ENCODE peak calls at places on chromosomes 4 and X, in ten cellular contexts. J is neural progenitor cell; U is mucosa of descending colon; N is cardiac muscle cell; W is lung; I is MM.1S; Y is fibroblast of the aortic adventitia; K is left ventricle myocardium inferior; H is CD8-positive, alpha-beta T cell; L is GM12865. P is an unnamed sample.

GRCh38 chr4:182238355-182238931 is 4.8 kb upstream of the TENM3 start:
- DNase-seq in J (peak), U (no peak), N (no peak), W (no peak), I (no peak), Y (no peak), K (no peak), H (no peak), L (no peak), P (no peak)

GRCh38 chr4:55765070-55765469 is 54.5 kb upstream of the EXOC1L start:
- DNase-seq in J (no peak), U (no peak), N (no peak), W (no peak), I (no peak), Y (no peak), K (no peak), H (no peak), L (no peak), P (no peak)

GRCh38 chrX:148609766-148610698 is 109.6 kb downstream of the AFF2 start:
- DNase-seq in J (peak), U (no peak), N (peak), W (no peak), I (peak), Y (peak), K (no peak), H (no peak), L (peak), P (no peak)

GRCh38 chrX:1904663-1905218 is 289.9 kb downstream of the ASMT start:
- DNase-seq in J (no peak), U (no peak), N (no peak), W (no peak), I (no peak), Y (no peak), K (no peak), H (no peak), L (no peak), P (no peak)

GRCh38 chr4:175252642-175253041 is 334.5 kb downstream of the ADAM29 start:
- DNase-seq in J (no peak), U (no peak), N (no peak), W (no peak), I (no peak), Y (no peak), K (no peak), H (no peak), L (peak), P (no peak)

GRCh38 chrX:78102100-78102499 is 1.9 kb upstream of the PGK1 start:
- DNase-seq in J (no peak), U (no peak), N (no peak), W (no peak), I (no peak), Y (peak), K (no peak), H (no peak), L (no peak), P (no peak)

GRCh38 chr4:4492161-4492847 is 49.5 kb downstream of the STX18 start:
- DNase-seq in J (no peak), U (no peak), N (no peak), W (no peak), I (peak), Y (peak), K (no peak), H (no peak), L (peak), P (no peak)

GRCh38 chrX:153032397-153033118 is 23.7 kb upstream of the PNMA3 start:
- DNase-seq in J (peak), U (peak), N (peak), W (peak), I (peak), Y (peak), K (peak), H (peak), L (peak), P (no peak)

GRCh38 chr4:126740687-126741086 is 892.1 kb upstream of the INTU start:
- DNase-seq in J (no peak), U (no peak), N (no peak), W (no peak), I (no peak), Y (no peak), K (no peak), H (no peak), L (no peak), P (no peak)

GRCh38 chr4:12126476-12126875 is 697.8 kb upstream of the HS3ST1 start:
- DNase-seq in J (no peak), U (no peak), N (no peak), W (no peak), I (no peak), Y (no peak), K (no peak), H (no peak), L (no peak), P (no peak)

GRCh38 chr4:82201303-82201702 is 172.5 kb downstream of the HNRNPD start:
- DNase-seq in J (no peak), U (no peak), N (no peak), W (no peak), I (no peak), Y (peak), K (no peak), H (no peak), L (no peak), P (no peak)

GRCh38 chr4:54683616-54684346 is 26.0 kb downstream of the KIT start:
- DNase-seq in J (peak), U (peak), N (peak), W (no peak), I (peak), Y (peak), K (no peak), H (peak), L (peak), P (no peak)

GRCh38 chrX:105752334-105752733 is 70.0 kb upstream of the NRK start:
- DNase-seq in J (peak), U (no peak), N (no peak), W (no peak), I (peak), Y (no peak), K (no peak), H (no peak), L (no peak), P (peak)

GRCh38 chrX:22389544-22390243 is 117.0 kb downstream of the CBLL2 start:
- DNase-seq in J (no peak), U (no peak), N (no peak), W (no peak), I (no peak), Y (peak), K (no peak), H (no peak), L (no peak), P (peak)

DNA sequence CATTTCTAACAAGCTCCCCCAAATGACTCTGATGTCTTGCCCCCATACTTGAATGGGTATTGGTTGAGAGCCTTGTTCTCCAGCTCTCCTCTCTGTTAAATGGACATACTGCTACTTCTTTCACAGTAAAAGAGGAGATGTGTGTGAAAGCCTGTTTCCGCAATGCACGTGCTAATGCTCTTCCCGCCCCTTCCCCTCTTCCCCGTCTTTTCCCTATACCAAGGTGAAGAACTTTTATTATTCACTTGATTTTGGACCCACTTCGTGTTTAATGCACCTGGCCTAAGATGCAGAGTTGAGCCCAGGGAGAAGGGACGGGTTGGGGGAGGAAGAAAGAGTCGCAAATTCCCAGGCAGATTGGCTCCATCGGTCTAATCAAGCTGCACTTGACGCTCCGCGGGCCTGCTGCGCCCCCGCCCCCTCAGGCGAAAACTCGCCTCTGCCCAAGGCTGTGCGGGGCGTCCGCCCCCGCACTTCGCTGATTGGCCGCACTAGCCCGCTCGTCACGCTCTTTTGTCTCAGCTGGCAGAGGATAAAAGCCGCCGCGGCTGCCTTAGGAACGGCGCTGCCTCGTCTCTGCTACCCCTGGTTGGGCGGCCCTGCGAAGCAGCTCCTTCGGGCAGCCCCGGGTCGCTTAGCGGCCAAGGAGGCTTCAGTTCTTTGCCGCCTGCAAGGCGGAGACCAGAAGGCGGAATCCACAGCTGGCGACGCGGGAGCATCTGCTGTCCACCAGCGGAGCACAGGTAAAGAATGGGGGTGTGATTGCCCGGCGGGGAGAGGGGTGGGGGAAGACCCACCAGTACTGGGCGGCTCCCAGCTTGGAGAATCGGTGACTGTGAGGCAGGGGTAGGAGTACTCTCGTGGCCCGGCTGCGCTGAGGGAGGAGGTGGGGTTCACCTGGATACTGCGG is at the start of gene ZCCHC12:
- DNase-seq in J (peak), U (peak), N (peak), W (no peak), I (peak), Y (peak), K (peak), H (no peak), L (peak), P (no peak)
- H3K4me3 ChIP-seq in J (peak), U (no peak), N (peak), W (no peak), I (peak), Y (peak), K (peak), H (peak), L (no peak), P (peak)

DNA sequence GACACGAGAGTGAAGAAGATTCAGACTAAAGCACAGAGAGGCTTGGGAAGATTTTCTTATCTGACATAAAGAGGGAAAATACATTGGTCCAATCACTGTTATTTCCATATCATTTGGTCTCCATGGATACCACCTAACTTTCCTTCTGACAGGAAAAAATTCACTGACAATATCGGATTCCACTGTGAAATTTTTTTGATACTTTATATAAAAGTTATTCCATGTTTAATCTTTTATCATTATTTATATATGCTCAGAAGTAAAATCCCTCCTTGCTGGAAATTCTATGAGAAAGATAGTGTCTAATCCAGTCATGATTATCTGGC is 3.6 kb downstream of the IRF2 start:
- DNase-seq in J (no peak), U (no peak), N (no peak), W (no peak), I (no peak), Y (no peak), K (no peak), H (no peak), L (no peak), P (no peak)
- H3K4me3 ChIP-seq in J (no peak), U (no peak), N (no peak), W (no peak), I (peak), Y (no peak), K (no peak), H (no peak), L (peak), P (no peak)

GRCh38 chr4:147044241-147044640 is 98.6 kb upstream of the TTC29 start:
- DNase-seq in J (no peak), U (no peak), N (no peak), W (no peak), I (no peak), Y (no peak), K (no peak), H (no peak), L (no peak), P (no peak)
- H3K4me3 ChIP-seq in J (no peak), U (no peak), N (no peak), W (no peak), I (no peak), Y (no peak), K (no peak), H (no peak), L (no peak), P (no peak)

GRCh38 chr4:85866508-85866907 is 391.6 kb downstream of the ARHGAP24 start:
- DNase-seq in J (no peak), U (no peak), N (no peak), W (no peak), I (no peak), Y (peak), K (no peak), H (no peak), L (peak), P (no peak)
- H3K4me3 ChIP-seq in J (no peak), U (no peak), N (no peak), W (no peak), I (no peak), Y (no peak), K (no peak), H (no peak), L (no peak), P (no peak)

GRCh38 chr4:234178-234577 is 71.1 kb downstream of the ZNF732 start:
- DNase-seq in J (no peak), U (no peak), N (no peak), W (no peak), I (no peak), Y (no peak), K (no peak), H (no peak), L (no peak), P (no peak)

DNA sequence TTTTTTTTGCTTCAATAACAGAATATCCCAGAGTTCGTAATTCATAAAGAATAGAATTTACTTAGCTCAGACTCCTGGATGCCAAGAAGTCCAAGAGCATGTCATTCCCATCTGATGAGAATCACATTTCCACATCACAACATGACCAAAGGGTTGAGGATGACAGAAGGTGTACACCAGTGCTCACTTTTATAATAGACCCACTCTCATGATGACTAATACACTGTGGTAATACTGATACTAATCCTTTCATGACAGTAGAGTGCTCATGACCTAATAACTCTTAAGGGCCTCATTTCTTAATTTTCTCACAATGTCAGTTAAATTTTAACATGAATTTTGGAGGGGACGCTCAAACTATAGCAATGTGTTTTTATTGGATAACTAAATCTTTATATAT is 69.2 kb downstream of the ZNF732 start:
- DNase-seq in J (no peak), U (no peak), N (no peak), W (no peak), I (no peak), Y (no peak), K (no peak), H (no peak), L (no peak), P (no peak)
- H3K4me3 ChIP-seq in J (no peak), U (no peak), N (no peak), W (no peak), I (no peak), Y (no peak), K (no peak), H (no peak), L (no peak), P (no peak)

GRCh38 chr4:183906736-183907651 is 1.9 kb downstream of the STOX2 start:
- DNase-seq in J (peak), U (peak), N (peak), W (no peak), I (no peak), Y (no peak), K (no peak), H (no peak), L (no peak), P (no peak)
- H3K4me3 ChIP-seq in J (peak), U (peak), N (peak), W (peak), I (no peak), Y (no peak), K (peak), H (no peak), L (no peak), P (peak)

GRCh38 chr4:92014060-92014459 is 289.7 kb upstream of the GRID2 start:
- DNase-seq in J (no peak), U (peak), N (no peak), W (no peak), I (no peak), Y (no peak), K (no peak), H (no peak), L (no peak), P (no peak)
- H3K4me3 ChIP-seq in J (no peak), U (no peak), N (no peak), W (no peak), I (no peak), Y (no peak), K (no peak), H (no peak), L (no peak), P (no peak)

DNA sequence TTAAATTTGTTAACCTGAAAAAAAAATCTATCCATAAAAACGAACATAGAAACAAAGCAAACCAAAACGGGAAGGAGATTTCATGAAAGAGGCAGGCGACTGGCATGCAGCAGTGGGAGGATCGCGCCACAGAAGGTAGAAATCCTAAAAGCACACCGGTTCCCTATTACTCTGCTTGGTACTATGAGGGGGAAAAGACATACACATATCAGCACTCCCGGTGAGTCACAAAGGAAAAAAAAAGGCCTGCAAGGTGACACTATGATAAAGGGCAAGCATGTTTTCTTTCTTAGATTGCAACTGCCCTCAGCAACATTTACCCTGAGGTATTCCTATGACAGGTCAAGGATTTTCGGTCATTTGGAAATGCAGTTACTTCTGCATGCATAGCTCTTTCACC is 60.6 kb upstream of the NAP1L5 start:
- DNase-seq in J (no peak), U (no peak), N (no peak), W (no peak), I (no peak), Y (no peak), K (no peak), H (no peak), L (no peak), P (no peak)
- H3K4me3 ChIP-seq in J (no peak), U (no peak), N (no peak), W (no peak), I (no peak), Y (no peak), K (peak), H (no peak), L (no peak), P (no peak)

GRCh38 chr4:133149364-133149695 is 236 bp downstream of the PCDH10 start:
- DNase-seq in J (no peak), U (no peak), N (no peak), W (no peak), I (no peak), Y (no peak), K (no peak), H (no peak), L (no peak), P (no peak)
- H3K4me3 ChIP-seq in J (peak), U (no peak), N (peak), W (peak), I (peak), Y (peak), K (peak), H (no peak), L (no peak), P (peak)

GRCh38 chr4:119087656-119088055 is 48.0 kb upstream of the MYOZ2 start:
- DNase-seq in J (no peak), U (no peak), N (no peak), W (no peak), I (no peak), Y (no peak), K (no peak), H (no peak), L (no peak), P (no peak)
- H3K4me3 ChIP-seq in J (no peak), U (no peak), N (no peak), W (no peak), I (no peak), Y (no peak), K (no peak), H (no peak), L (no peak), P (no peak)